ENCODE peak calls at places on chromosomes 5 and 9, in ten cellular contexts. M, P, X, V, D, U, A, S, L and Q are unnamed samples.

GRCh38 chr9:18980124-18980660 is 52.8 kb downstream of the SAXO1 start:
- DNase-seq in M (no peak), A (no peak), L (no peak), S (peak; percentile 5), P (no peak), D (no peak), U (no peak), X (no peak), V (no peak), Q (no peak)

GRCh38 chr9:114774504-114774903 is 31.3 kb downstream of the TNFSF15 start:
- DNase-seq in V (no peak), U (no peak), M (no peak), A (no peak), X (no peak), P (no peak), S (no peak), L (no peak), D (no peak), Q (no peak)

GRCh38 chr5:87069974-87070608 is 197.6 kb upstream of the RASA1 start:
- DNase-seq in V (no peak), M (peak; percentile 44), P (no peak), L (peak; percentile 77), A (no peak), D (peak; percentile 34), S (peak; percentile 81), U (no peak), X (peak; percentile 38), Q (peak; percentile 47)

GRCh38 chr9:108634164-108634563 is 221.6 kb downstream of the ACTL7B start:
- DNase-seq in A (peak; percentile 8), U (no peak), V (no peak), L (no peak), S (peak; percentile 57), X (no peak), D (no peak), P (no peak), M (no peak), Q (peak; percentile 42)

GRCh38 chr9:119164716-119165115 is 204.5 kb downstream of the BRINP1 start:
- DNase-seq in M (no peak), X (no peak), U (no peak), D (no peak), L (no peak), V (no peak), P (no peak), A (no peak), S (no peak), Q (no peak)

GRCh38 chr5:172078027-172078426 is 71.6 kb upstream of the FBXW11 start:
- DNase-seq in A (no peak), P (no peak), M (no peak), X (no peak), V (no peak), U (no peak), S (no peak), D (peak; percentile 63), L (no peak), Q (no peak)

GRCh38 chr5:73437126-73438047 is 11.2 kb downstream of the FOXD1 start:
- DNase-seq in P (no peak), L (peak; percentile 67), S (no peak), V (no peak), U (no peak), X (peak; percentile 82), D (no peak), A (peak; percentile 46), M (no peak), Q (peak; percentile 32)

GRCh38 chr5:132065351-132065937 is 5.0 kb downstream of the IL3 start:
- DNase-seq in S (peak; percentile 79), A (no peak), M (peak; percentile 68), V (peak; percentile 43), X (peak; percentile 90), U (peak; percentile 83), L (peak; percentile 73), P (peak; percentile 52), D (peak; percentile 43), Q (peak; percentile 88)

GRCh38 chr9:109910616-109911568 is 130.9 kb downstream of the PALM2AKAP2 start:
- DNase-seq in V (peak; percentile 42), M (no peak), D (no peak), P (no peak), L (peak; percentile 88), X (no peak), U (no peak), A (no peak), S (peak; percentile 67), Q (no peak)

GRCh38 chr5:113345261-113345940 is 89.4 kb downstream of the TSSK1B start:
- DNase-seq in L (peak; percentile 83), P (no peak), X (no peak), D (no peak), M (no peak), V (no peak), S (peak; percentile 90), U (no peak), A (peak; percentile 54), Q (no peak)

GRCh38 chr5:140312067-140312790 is 9.3 kb upstream of the PFDN1 start:
- DNase-seq in D (peak; percentile 49), P (no peak), X (peak; percentile 39), S (peak; percentile 74), L (peak; percentile 99), M (no peak), V (peak; percentile 50), U (no peak), A (no peak), Q (no peak)

GRCh38 chr5:178249191-178249989 is 16.8 kb upstream of the PHYKPL start:
- DNase-seq in L (peak; percentile 48), M (peak; percentile 80), P (peak; percentile 42), V (no peak), S (peak; percentile 69), X (no peak), D (no peak), U (peak; percentile 87), A (no peak), Q (no peak)

GRCh38 chr9:7967093-7967827 is 167.7 kb upstream of the DMAC1 start:
- DNase-seq in L (no peak), M (no peak), V (no peak), A (no peak), D (no peak), X (no peak), S (no peak), U (no peak), P (no peak), Q (no peak)

GRCh38 chr5:5700549-5700948 is 278.1 kb downstream of the ICE1 start:
- DNase-seq in S (peak; percentile 35), A (no peak), M (no peak), P (no peak), V (no peak), D (no peak), U (no peak), X (no peak), L (no peak), Q (no peak)

GRCh38 chr5:169001392-169001791 is 299.5 kb downstream of the SLIT3 start:
- DNase-seq in D (no peak), P (no peak), X (no peak), U (no peak), L (no peak), M (no peak), A (no peak), V (no peak), S (no peak), Q (no peak)

GRCh38 chr5:169002941-169003555 is 297.9 kb downstream of the SLIT3 start:
- DNase-seq in M (no peak), A (no peak), S (no peak), P (no peak), V (no peak), L (no peak), X (no peak), U (no peak), D (no peak), Q (no peak)

GRCh38 chr5:169006206-169006605 is 294.7 kb downstream of the SLIT3 start:
- DNase-seq in D (no peak), L (no peak), P (no peak), V (no peak), S (no peak), U (no peak), M (no peak), A (no peak), X (no peak), Q (no peak)

GRCh38 chr5:169004551-169004950 is 296.4 kb downstream of the SLIT3 start:
- DNase-seq in P (no peak), X (no peak), V (no peak), L (no peak), S (no peak), A (no peak), U (no peak), D (no peak), M (no peak), Q (no peak)

GRCh38 chr5:169003721-169004481 is 297.0 kb downstream of the SLIT3 start:
- DNase-seq in U (no peak), L (no peak), P (no peak), A (no peak), D (no peak), X (peak; percentile 52), S (peak; percentile 25), V (no peak), M (no peak), Q (no peak)
- H3K27ac ChIP-seq in U (no peak overlapping the region), L (no peak overlapping the region), P (no peak overlapping the region), A (no peak overlapping the region), D (no peak overlapping the region), X (no peak overlapping the region), S (no peak overlapping the region), V (peak overlapping the region; percentile 26), M (no peak overlapping the region), Q (no peak overlapping the region)

DNA sequence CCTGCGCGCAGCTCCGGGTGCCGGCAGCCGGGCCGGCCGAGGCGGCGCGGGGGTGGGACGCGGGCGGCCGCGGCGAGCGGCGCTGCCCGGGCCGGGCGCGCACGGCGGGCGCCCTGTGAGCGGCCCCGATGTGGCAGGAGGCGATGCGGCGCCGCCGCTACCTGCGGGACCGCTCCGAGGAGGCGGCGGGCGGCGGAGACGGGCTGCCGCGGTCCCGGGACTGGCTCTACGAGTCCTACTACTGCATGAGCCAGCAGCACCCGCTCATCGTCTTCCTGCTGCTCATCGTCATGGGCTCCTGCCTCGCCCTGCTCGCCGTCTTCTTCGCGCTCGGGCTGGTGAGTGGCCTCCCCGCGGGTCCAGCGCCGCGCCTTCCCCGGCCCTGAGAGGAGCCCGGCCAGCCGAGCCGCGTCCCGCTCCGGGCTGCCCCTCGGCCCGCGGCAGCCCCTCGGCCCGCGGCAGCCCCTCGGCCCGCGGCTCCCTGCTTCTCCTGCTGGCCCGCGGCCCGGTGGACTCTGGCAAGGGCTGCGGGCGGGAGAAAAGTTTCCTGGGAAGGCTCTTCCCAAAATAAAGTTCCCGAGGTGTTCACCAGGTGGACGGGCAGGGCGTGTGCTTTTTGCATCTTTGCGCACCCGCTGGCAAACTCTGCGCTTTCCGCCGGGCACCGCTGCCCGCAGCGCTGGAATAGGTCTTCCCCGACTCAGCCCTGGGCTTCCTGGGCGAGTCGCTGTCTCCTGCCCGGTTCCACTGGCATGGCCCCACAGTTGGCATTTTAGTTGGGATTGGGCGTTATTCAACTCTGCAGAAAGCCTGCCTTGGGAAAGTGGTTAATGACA is 449 bp downstream of the ADCY2 start:
- DNase-seq in P (no peak), U (no peak), D (no peak), A (no peak), M (no peak), V (no peak), S (peak; percentile 2), L (no peak), X (peak; percentile 47), Q (no peak)
- H3K4me3 ChIP-seq in P (no peak overlapping the region), U (peak overlapping the region; percentile 62), D (no peak overlapping the region), A (peak overlapping the region; percentile 55), M (no peak overlapping the region), V (peak overlapping the region; percentile 48), S (peak overlapping the region; percentile 67), L (no peak overlapping the region), X (peak overlapping the region; percentile 95), Q (peak overlapping the region; percentile 78)

GRCh38 chr5:17357504-17357903 is 140.1 kb downstream of the BASP1 start:
- DNase-seq in L (no peak), M (no peak), X (no peak), S (no peak), P (no peak), U (no peak), V (no peak), A (no peak), D (no peak), Q (no peak)
- H3K36me3 ChIP-seq in L (no peaks in the 10 kb centered on the region), M (no peaks in the 10 kb centered on the region), X (no peaks in the 10 kb centered on the region), S (no peaks in the 10 kb centered on the region), P (no peaks in the 10 kb centered on the region), U (no peaks in the 10 kb centered on the region), V (no peaks in the 10 kb centered on the region), A (no peaks in the 10 kb centered on the region), D (no peaks in the 10 kb centered on the region), Q (no peaks in the 10 kb centered on the region)

GRCh38 chr5:149002053-149002452 is 60.8 kb downstream of the SH3TC2 start:
- DNase-seq in X (peak; percentile 59), L (peak; percentile 100), U (no peak), V (no peak), M (no peak), S (peak; percentile 96), P (no peak), D (peak; percentile 62), A (no peak), Q (peak; percentile 95)
- H3K27ac ChIP-seq in X (no peak overlapping the region), L (no peak overlapping the region), U (no peak overlapping the region), V (peak overlapping the region; percentile 55), M (no peak overlapping the region), S (peak overlapping the region; percentile 93), P (no peak overlapping the region), D (peak overlapping the region; percentile 43), A (no peak overlapping the region), Q (peak overlapping the region; percentile 71)